ENCODE peak calls at places on chromosome 12, in five cellular contexts. One of them, this sample, is unnamed.

GRCh38 chr12:59615392-59616165 is 19.8 kb downstream of the SLC16A7 start:
- DNase-seq in adrenal gland: peak; percentile 57
- DNase-seq in AG10803: no peak
- DNase-seq in CD8-positive, alpha-beta T cell: no peak
- DNase-seq in cardiac fibroblast: no peak
- DNase-seq in this sample: no peak

GRCh38 chr12:92899388-92900001 is 29.6 kb downstream of the EEA1 start:
- DNase-seq in AG10803: peak; percentile 99
- DNase-seq in CD8-positive, alpha-beta T cell: no peak
- DNase-seq in adrenal gland: peak; percentile 92
- DNase-seq in cardiac fibroblast: peak; percentile 98
- DNase-seq in this sample: peak; percentile 13

GRCh38 chr12:66653801-66654200 is 25.1 kb downstream of the GRIP1 start:
- DNase-seq in CD8-positive, alpha-beta T cell: no peak
- DNase-seq in AG10803: no peak
- DNase-seq in adrenal gland: no peak
- DNase-seq in cardiac fibroblast: no peak
- DNase-seq in this sample: no peak

GRCh38 chr12:107702106-107702505 is 16.5 kb downstream of the PWP1 start:
- DNase-seq in cardiac fibroblast: no peak
- DNase-seq in AG10803: no peak
- DNase-seq in adrenal gland: no peak
- DNase-seq in CD8-positive, alpha-beta T cell: no peak
- DNase-seq in this sample: no peak

GRCh38 chr12:52440821-52441319 is 6.7 kb upstream of the KRT75 start:
- DNase-seq in cardiac fibroblast: peak; percentile 74
- DNase-seq in CD8-positive, alpha-beta T cell: no peak
- DNase-seq in AG10803: peak; percentile 83
- DNase-seq in adrenal gland: no peak
- DNase-seq in this sample: no peak

GRCh38 chr12:132506730-132507538 is 17.0 kb downstream of the FBRSL1 start:
- DNase-seq in CD8-positive, alpha-beta T cell: peak; percentile 45
- DNase-seq in cardiac fibroblast: peak; percentile 89
- DNase-seq in adrenal gland: peak; percentile 93
- DNase-seq in AG10803: peak; percentile 67
- DNase-seq in this sample: peak; percentile 63

GRCh38 chr12:2557589-2557988 is 237.2 kb upstream of the FKBP4 start:
- DNase-seq in AG10803: no peak
- DNase-seq in CD8-positive, alpha-beta T cell: no peak
- DNase-seq in cardiac fibroblast: no peak
- DNase-seq in adrenal gland: no peak
- DNase-seq in this sample: no peak

GRCh38 chr12:123499332-123499731 is 34.2 kb downstream of the RILPL1 start:
- DNase-seq in adrenal gland: no peak
- DNase-seq in AG10803: no peak
- DNase-seq in CD8-positive, alpha-beta T cell: no peak
- DNase-seq in cardiac fibroblast: no peak
- DNase-seq in this sample: no peak

GRCh38 chr12:31482816-31483215 is 108.1 kb downstream of the DENND5B start:
- DNase-seq in AG10803: peak; percentile 2
- DNase-seq in adrenal gland: no peak
- DNase-seq in cardiac fibroblast: peak; percentile 52
- DNase-seq in CD8-positive, alpha-beta T cell: no peak
- DNase-seq in this sample: no peak

GRCh38 chr12:47844264-47845020 is 24.7 kb upstream of the HDAC7 start:
- DNase-seq in cardiac fibroblast: peak; percentile 33
- DNase-seq in CD8-positive, alpha-beta T cell: no peak
- DNase-seq in adrenal gland: no peak
- DNase-seq in AG10803: no peak
- DNase-seq in this sample: no peak

GRCh38 chr12:122166422-122167327 is 7.3 kb downstream of the IL31 start:
- DNase-seq in adrenal gland: no peak
- DNase-seq in cardiac fibroblast: no peak
- DNase-seq in AG10803: no peak
- DNase-seq in CD8-positive, alpha-beta T cell: no peak
- DNase-seq in this sample: no peak

GRCh38 chr12:7107181-7108041 is 1.6 kb downstream of the C1RL start:
- DNase-seq in CD8-positive, alpha-beta T cell: no peak
- DNase-seq in cardiac fibroblast: no peak
- DNase-seq in AG10803: peak; percentile 11
- DNase-seq in adrenal gland: no peak
- DNase-seq in this sample: no peak

GRCh38 chr12:54958048-54958658 is 26.4 kb downstream of the TESPA1 start:
- DNase-seq in CD8-positive, alpha-beta T cell: peak; percentile 39
- DNase-seq in AG10803: peak; percentile 69
- DNase-seq in adrenal gland: peak; percentile 45
- DNase-seq in cardiac fibroblast: peak; percentile 86
- DNase-seq in this sample: peak; percentile 72

GRCh38 chr12:93429448-93429847 is 12.3 kb downstream of the UBE2N start:
- DNase-seq in AG10803: no peak
- DNase-seq in cardiac fibroblast: no peak
- DNase-seq in adrenal gland: no peak
- DNase-seq in CD8-positive, alpha-beta T cell: no peak
- DNase-seq in this sample: no peak

GRCh38 chr12:74339211-74339610 is 198.4 kb upstream of the ATXN7L3B start:
- DNase-seq in cardiac fibroblast: no peak
- DNase-seq in adrenal gland: no peak
- DNase-seq in AG10803: no peak
- DNase-seq in CD8-positive, alpha-beta T cell: no peak
- DNase-seq in this sample: no peak

GRCh38 chr12:11015775-11016430 is 6.5 kb downstream of the TAS2R19 start:
- DNase-seq in AG10803: no peak
- DNase-seq in cardiac fibroblast: peak; percentile 10
- DNase-seq in adrenal gland: no peak
- DNase-seq in CD8-positive, alpha-beta T cell: no peak
- DNase-seq in this sample: no peak

GRCh38 chr12:101230547-101230946 is 20.5 kb upstream of the SLC5A8 start:
- DNase-seq in CD8-positive, alpha-beta T cell: no peak
- DNase-seq in AG10803: peak; percentile 76
- DNase-seq in adrenal gland: no peak
- DNase-seq in cardiac fibroblast: peak; percentile 8
- DNase-seq in this sample: no peak

GRCh38 chr12:89634508-89634907 is 74.1 kb downstream of the ATP2B1 start:
- DNase-seq in CD8-positive, alpha-beta T cell: no peak
- DNase-seq in cardiac fibroblast: no peak
- DNase-seq in AG10803: no peak
- DNase-seq in adrenal gland: no peak
- DNase-seq in this sample: no peak

GRCh38 chr12:104615048-104615561 is 158.4 kb downstream of the CHST11 start:
- DNase-seq in CD8-positive, alpha-beta T cell: no peak
- DNase-seq in cardiac fibroblast: peak; percentile 63
- DNase-seq in adrenal gland: peak; percentile 27
- DNase-seq in AG10803: peak; percentile 93
- DNase-seq in this sample: no peak

GRCh38 chr12:77893918-77894317 is 63.2 kb downstream of the NAV3 start:
- DNase-seq in adrenal gland: peak; percentile 16
- DNase-seq in CD8-positive, alpha-beta T cell: no peak
- DNase-seq in cardiac fibroblast: peak; percentile 46
- DNase-seq in AG10803: no peak
- DNase-seq in this sample: peak; percentile 73

GRCh38 chr12:7583471-7583870 is 79.9 kb upstream of the CD163 start:
- DNase-seq in adrenal gland: no peak
- DNase-seq in AG10803: no peak
- DNase-seq in CD8-positive, alpha-beta T cell: no peak
- DNase-seq in cardiac fibroblast: no peak
- DNase-seq in this sample: no peak

GRCh38 chr12:123126294-123127144 is 24.4 kb downstream of the PITPNM2 start:
- DNase-seq in adrenal gland: peak; percentile 86
- DNase-seq in CD8-positive, alpha-beta T cell: no peak
- DNase-seq in cardiac fibroblast: peak; percentile 96
- DNase-seq in AG10803: peak; percentile 99
- DNase-seq in this sample: no peak

GRCh38 chr12:94725375-94726168 is 75.2 kb upstream of the TMCC3 start:
- DNase-seq in AG10803: peak; percentile 17
- DNase-seq in adrenal gland: peak; percentile 27
- DNase-seq in CD8-positive, alpha-beta T cell: no peak
- DNase-seq in cardiac fibroblast: peak; percentile 78
- DNase-seq in this sample: peak; percentile 52

GRCh38 chr12:80412343-80412953 is 31.6 kb upstream of the PTPRQ start:
- DNase-seq in cardiac fibroblast: peak; percentile 74
- DNase-seq in adrenal gland: no peak
- DNase-seq in CD8-positive, alpha-beta T cell: no peak
- DNase-seq in AG10803: peak; percentile 62
- DNase-seq in this sample: peak; percentile 40

GRCh38 chr12:11797317-11797913 is 147.9 kb downstream of the ETV6 start:
- DNase-seq in cardiac fibroblast: peak; percentile 83
- DNase-seq in CD8-positive, alpha-beta T cell: no peak
- DNase-seq in AG10803: peak; percentile 95
- DNase-seq in adrenal gland: peak; percentile 20
- DNase-seq in this sample: no peak

GRCh38 chr12:120439646-120440247 is 1.8 kb downstream of the COX6A1 start:
- DNase-seq in adrenal gland: peak; percentile 60
- DNase-seq in AG10803: peak; percentile 40
- DNase-seq in CD8-positive, alpha-beta T cell: peak; percentile 68
- DNase-seq in cardiac fibroblast: peak; percentile 65
- DNase-seq in this sample: no peak

GRCh38 chr12:34347367-34347766 is 325.1 kb downstream of the ALG10 start:
- DNase-seq in AG10803: no peak
- DNase-seq in adrenal gland: no peak
- DNase-seq in cardiac fibroblast: no peak
- DNase-seq in CD8-positive, alpha-beta T cell: no peak
- DNase-seq in this sample: no peak

GRCh38 chr12:68497112-68497511 is 113.6 kb upstream of the RAP1B start:
- DNase-seq in adrenal gland: no peak
- DNase-seq in AG10803: no peak
- DNase-seq in CD8-positive, alpha-beta T cell: no peak
- DNase-seq in cardiac fibroblast: no peak
- DNase-seq in this sample: no peak

GRCh38 chr12:104748356-104748755 is 209.7 kb downstream of the SLC41A2 start:
- DNase-seq in adrenal gland: no peak
- DNase-seq in AG10803: no peak
- DNase-seq in CD8-positive, alpha-beta T cell: no peak
- DNase-seq in cardiac fibroblast: no peak
- DNase-seq in this sample: no peak

GRCh38 chr12:66984962-66985361 is 284.2 kb upstream of the CAND1 start:
- DNase-seq in cardiac fibroblast: no peak
- DNase-seq in AG10803: no peak
- DNase-seq in adrenal gland: no peak
- DNase-seq in CD8-positive, alpha-beta T cell: no peak
- DNase-seq in this sample: peak; percentile 13

DNA sequence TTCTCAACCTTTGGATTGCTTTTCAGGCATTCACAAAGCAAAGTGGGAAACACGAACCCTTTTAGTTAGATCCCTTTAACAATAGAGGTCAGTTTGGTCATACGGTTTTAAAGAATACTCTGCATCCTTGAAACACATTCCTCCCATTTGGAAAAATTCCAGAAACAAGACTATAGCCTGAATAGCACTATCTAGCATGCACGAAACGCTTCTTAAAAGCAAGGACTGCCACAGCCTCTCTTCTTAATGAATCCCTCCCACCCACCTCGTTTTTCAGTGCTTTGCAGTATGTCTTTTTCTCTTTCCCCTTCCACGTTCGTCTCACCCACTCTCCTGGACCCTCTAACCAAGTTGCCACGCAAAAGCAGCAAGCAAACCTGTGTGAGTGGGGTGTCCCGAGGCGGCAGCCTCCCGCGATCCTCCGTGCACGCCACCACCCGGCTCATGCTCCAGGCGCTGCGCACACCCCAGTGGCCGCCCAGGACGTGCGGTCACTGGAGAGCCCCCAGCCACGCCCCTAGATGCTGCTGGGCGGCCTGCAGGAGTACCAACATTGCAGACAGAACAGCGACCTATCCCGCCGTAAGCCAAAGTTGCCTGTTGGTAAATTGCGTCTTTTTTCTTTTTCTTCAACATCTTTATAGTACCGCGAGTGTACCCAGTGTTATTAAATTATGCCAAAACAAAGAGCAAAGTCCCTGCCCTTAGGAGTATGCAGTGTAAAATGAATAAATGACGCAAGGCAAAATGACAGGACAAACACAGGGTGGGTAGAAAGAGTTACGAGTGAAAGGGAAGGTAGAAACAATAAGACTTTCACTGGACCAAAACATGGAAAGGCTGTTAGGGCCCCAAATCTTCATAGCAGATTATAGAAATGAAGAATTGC is at the start of gene SLC38A4:
- DNase-seq in adrenal gland: peak; percentile 36
- DNase-seq in cardiac fibroblast: peak; percentile 53
- DNase-seq in AG10803: peak; percentile 64
- DNase-seq in CD8-positive, alpha-beta T cell: no peak
- DNase-seq in this sample: no peak
- TF ChIP-seq CTCF in adrenal gland: no peak
- TF ChIP-seq CTCF in cardiac fibroblast: peak; percentile 2
- TF ChIP-seq CTCF in AG10803: no peak
- TF ChIP-seq CTCF in CD8-positive, alpha-beta T cell: no peak
- TF ChIP-seq CTCF in this sample: no peak

GRCh38 chr12:75389061-75389460 is 1.8 kb upstream of the GLIPR1L2 start:
- DNase-seq in adrenal gland: no peak
- DNase-seq in AG10803: peak; percentile 51
- DNase-seq in cardiac fibroblast: peak; percentile 5
- DNase-seq in CD8-positive, alpha-beta T cell: no peak
- DNase-seq in this sample: no peak

GRCh38 chr12:75390156-75390898 is 562 bp upstream of the GLIPR1L2 start:
- DNase-seq in adrenal gland: peak; percentile 8
- DNase-seq in CD8-positive, alpha-beta T cell: no peak
- DNase-seq in AG10803: no peak
- DNase-seq in cardiac fibroblast: no peak
- DNase-seq in this sample: no peak

GRCh38 chr12:75390899-75391538 is at the start of gene GLIPR1L2:
- DNase-seq in CD8-positive, alpha-beta T cell: peak; percentile 84
- DNase-seq in cardiac fibroblast: peak; percentile 99
- DNase-seq in AG10803: peak; percentile 98
- DNase-seq in adrenal gland: peak; percentile 96
- DNase-seq in this sample: peak; percentile 95

DNA sequence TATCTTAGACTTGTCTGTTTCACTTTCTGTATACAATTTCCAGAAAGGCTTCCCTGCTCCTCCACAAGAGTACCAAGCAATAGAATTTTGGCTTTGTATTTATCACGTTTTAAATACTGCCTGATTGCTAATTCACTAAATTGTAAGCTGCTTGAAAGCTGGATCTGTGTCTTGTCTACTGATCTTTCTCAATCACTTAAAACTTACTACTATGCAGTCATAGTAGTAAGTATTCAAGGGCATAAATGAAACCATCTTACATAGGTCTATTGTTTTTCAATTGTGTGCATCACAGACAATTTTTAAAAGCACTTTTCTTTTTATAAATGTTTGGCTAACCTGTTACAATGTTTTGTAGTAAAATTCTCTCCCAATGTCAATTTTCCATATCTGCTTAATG is 1.2 kb upstream of the GLIPR1L2 start:
- DNase-seq in CD8-positive, alpha-beta T cell: no peak
- DNase-seq in cardiac fibroblast: no peak
- DNase-seq in adrenal gland: no peak
- DNase-seq in AG10803: peak; percentile 8
- DNase-seq in this sample: no peak
- H3K4me3 ChIP-seq in CD8-positive, alpha-beta T cell: no peak overlapping the region
- H3K4me3 ChIP-seq in cardiac fibroblast: peak overlapping the region; percentile 8
- H3K4me3 ChIP-seq in adrenal gland: peak overlapping the region; percentile 26
- H3K4me3 ChIP-seq in AG10803: peak overlapping the region; percentile 73
- H3K4me3 ChIP-seq in this sample: no peak overlapping the region

GRCh38 chr12:96099986-96100385 is 64.6 kb upstream of the LTA4H start:
- DNase-seq in cardiac fibroblast: no peak
- DNase-seq in CD8-positive, alpha-beta T cell: no peak
- DNase-seq in AG10803: no peak
- DNase-seq in adrenal gland: no peak
- DNase-seq in this sample: no peak
- TF ChIP-seq CTCF in cardiac fibroblast: no peak
- TF ChIP-seq CTCF in CD8-positive, alpha-beta T cell: no peak
- TF ChIP-seq CTCF in AG10803: no peak
- TF ChIP-seq CTCF in adrenal gland: no peak
- TF ChIP-seq CTCF in this sample: no peak

GRCh38 chr12:57757771-57758170 is 2.9 kb downstream of the MARCHF9 start:
- DNase-seq in AG10803: no peak
- DNase-seq in adrenal gland: no peak
- DNase-seq in CD8-positive, alpha-beta T cell: no peak
- DNase-seq in cardiac fibroblast: no peak
- DNase-seq in this sample: no peak
- H3K4me3 ChIP-seq in AG10803: no peak overlapping the region
- H3K4me3 ChIP-seq in adrenal gland: no peak overlapping the region
- H3K4me3 ChIP-seq in CD8-positive, alpha-beta T cell: no peak overlapping the region
- H3K4me3 ChIP-seq in cardiac fibroblast: no peak overlapping the region
- H3K4me3 ChIP-seq in this sample: no peak overlapping the region

This sample was measured in LNCaP clone FGC.